ENCODE peak calls at places on chromosomes 12 and 14, in seven cellular contexts. G is Caki2, V is left ventricle myocardium inferior, S is AG20443, X is cardiac fibroblast, T is T1000, F is mucosa of descending colon. B is an unnamed sample.
A peak's percentile ranks its signal among the peaks of the same experiment; 100 is the strongest.

GRCh38 chr14:69671365-69672050 is 60.1 kb downstream of the SUSD6 start:
- DNase-seq in G (no peak), V (no peak), S (no peak), X (no peak), T (no peak), F (no peak), B (no peak)

GRCh38 chr12:69415471-69416275 is 54.5 kb upstream of the FRS2 start:
- DNase-seq in G (peak; percentile 56), V (peak; percentile 25), S (peak; percentile 85), X (peak; percentile 95), T (peak; percentile 96), F (peak; percentile 29), B (peak; percentile 79)

GRCh38 chr14:104750658-104751057 is 2.3 kb upstream of the SIVA1 start:
- DNase-seq in G (no peak), V (no peak), S (no peak), X (no peak), T (peak; percentile 23), F (no peak), B (no peak)

GRCh38 chr12:98955284-98955683 is 310.2 kb downstream of the APAF1 start:
- DNase-seq in G (no peak), V (no peak), S (peak; percentile 10), X (peak; percentile 7), T (no peak), F (no peak), B (no peak)

GRCh38 chr12:24561411-24561871 is 387.5 kb downstream of the BCAT1 start:
- DNase-seq in G (no peak), V (no peak), S (peak; percentile 27), X (peak; percentile 52), T (no peak), F (no peak), B (peak; percentile 43)

GRCh38 chr12:49636979-49637378 is 13.6 kb downstream of the PRPF40B start:
- DNase-seq in G (peak; percentile 38), V (no peak), S (peak; percentile 83), X (peak; percentile 80), T (no peak), F (no peak), B (peak; percentile 61)

GRCh38 chr14:54706768-54707167 is 139.8 kb downstream of the SAMD4A start:
- DNase-seq in G (no peak), V (no peak), S (no peak), X (no peak), T (no peak), F (no peak), B (no peak)

GRCh38 chr14:36254020-36254614 is 66.3 kb downstream of the MBIP start:
- DNase-seq in G (peak; percentile 28), V (no peak), S (peak; percentile 22), X (peak; percentile 23), T (no peak), F (no peak), B (no peak)

GRCh38 chr12:1595026-1595561 is 713 bp upstream of the FBXL14 start:
- DNase-seq in G (no peak), V (no peak), S (no peak), X (peak; percentile 55), T (no peak), F (no peak), B (no peak)

GRCh38 chr12:62732861-62733427 is 202.0 kb downstream of the PPM1H start:
- DNase-seq in G (peak; percentile 83), V (no peak), S (peak; percentile 71), X (peak; percentile 84), T (no peak), F (no peak), B (peak; percentile 62)

GRCh38 chr12:1639538-1639937 is 10.5 kb downstream of the WNT5B start:
- DNase-seq in G (no peak), V (no peak), S (no peak), X (no peak), T (no peak), F (no peak), B (no peak)

GRCh38 chr14:72545411-72546311 is 348.2 kb downstream of the DPF3 start:
- DNase-seq in G (no peak), V (no peak), S (no peak), X (no peak), T (no peak), F (no peak), B (no peak)

GRCh38 chr12:10720974-10721565 is 2.1 kb downstream of the YBX3 start:
- DNase-seq in G (no peak), V (no peak), S (no peak), X (no peak), T (no peak), F (no peak), B (no peak)

GRCh38 chr14:27845902-27846301 is 920.7 kb upstream of the FOXG1 start:
- DNase-seq in G (no peak), V (no peak), S (no peak), X (no peak), T (no peak), F (no peak), B (no peak)

GRCh38 chr14:64708148-64709004 is 4.2 kb downstream of the PLEKHG3 start:
- DNase-seq in G (peak; percentile 80), V (no peak), S (no peak), X (peak; percentile 49), T (no peak), F (peak; percentile 58), B (peak; percentile 63)

GRCh38 chr14:48725001-48725734 is 861.0 kb downstream of the RPS29 start:
- DNase-seq in G (peak; percentile 34), V (no peak), S (no peak), X (no peak), T (no peak), F (no peak), B (no peak)

GRCh38 chr14:35355981-35356839 is 48.3 kb downstream of the NFKBIA start:
- DNase-seq in G (no peak), V (no peak), S (peak; percentile 70), X (peak; percentile 78), T (no peak), F (peak; percentile 80), B (peak; percentile 11)

GRCh38 chr14:60485600-60486251 is at the start of gene C14orf39:
- DNase-seq in G (no peak), V (no peak), S (peak; percentile 21), X (no peak), T (no peak), F (no peak), B (no peak)

GRCh38 chr14:55118761-55119160 is 10.3 kb upstream of the LGALS3 start:
- DNase-seq in G (no peak), V (no peak), S (no peak), X (no peak), T (no peak), F (no peak), B (no peak)

B was measured in SJSA1.